ENCODE peak calls at places on chromosome 14, in six cellular contexts. X, H, Q, L, W and A are unnamed samples.

GRCh38 chr14:104262515-104263514 is 124.4 kb downstream of the KIF26A start:
- DNase-seq in X (no peak), H (no peak), Q (no peak), L (no peak), W (peak), A (no peak)

GRCh38 chr14:94394594-94395305 is 6.3 kb upstream of the SERPINA1 start:
- DNase-seq in X (peak), H (no peak), Q (peak), L (peak), W (no peak), A (no peak)

GRCh38 chr14:29757188-29757680 is 170.4 kb downstream of the PRKD1 start:
- DNase-seq in X (no peak), H (no peak), Q (no peak), L (no peak), W (no peak), A (no peak)

GRCh38 chr14:33229269-33229924 is 290.7 kb downstream of the NPAS3 start:
- DNase-seq in X (no peak), H (peak), Q (no peak), L (no peak), W (no peak), A (no peak)

GRCh38 chr14:95698287-95698686 is 12.1 kb downstream of the TCL1B start:
- DNase-seq in X (no peak), H (no peak), Q (no peak), L (no peak), W (no peak), A (no peak)

GRCh38 chr14:64950889-64951288 is 8.3 kb upstream of the GPX2 start:
- DNase-seq in X (no peak), H (no peak), Q (no peak), L (no peak), W (no peak), A (no peak)

GRCh38 chr14:64580451-64580850 is 30.7 kb downstream of the PPP1R36 start:
- DNase-seq in X (peak), H (no peak), Q (peak), L (no peak), W (no peak), A (no peak)

GRCh38 chr14:85531594-85532391 is 1.8 kb downstream of the FLRT2 start:
- DNase-seq in X (peak), H (no peak), Q (peak), L (no peak), W (peak), A (peak)

GRCh38 chr14:85948163-85948562 is 418.2 kb downstream of the FLRT2 start:
- DNase-seq in X (no peak), H (no peak), Q (no peak), L (no peak), W (no peak), A (no peak)

GRCh38 chr14:48331421-48331820 is 656.0 kb upstream of the MDGA2 start:
- DNase-seq in X (no peak), H (no peak), Q (peak), L (no peak), W (no peak), A (no peak)

GRCh38 chr14:103330536-103330935 is 3.5 kb upstream of the EIF5 start:
- DNase-seq in X (no peak), H (no peak), Q (no peak), L (no peak), W (no peak), A (no peak)

GRCh38 chr14:51962678-51963077 is 26.7 kb upstream of the RTRAF start:
- DNase-seq in X (peak), H (no peak), Q (peak), L (no peak), W (no peak), A (no peak)

GRCh38 chr14:101025131-101025530 is 121.6 kb upstream of the RTL1 start:
- DNase-seq in X (no peak), H (no peak), Q (no peak), L (no peak), W (no peak), A (no peak)

GRCh38 chr14:99945732-99946651 is 119.2 kb upstream of the EVL start:
- DNase-seq in X (no peak), H (no peak), Q (peak), L (peak), W (no peak), A (no peak)

GRCh38 chr14:106436310-106436905 is 910.0 kb downstream of the TMEM121 start:
- DNase-seq in X (no peak), H (peak), Q (no peak), L (peak), W (no peak), A (no peak)

GRCh38 chr14:67943947-67944346 is 124.4 kb downstream of the RAD51B start:
- DNase-seq in X (peak), H (peak), Q (peak), L (peak), W (peak), A (peak)

GRCh38 chr14:53327716-53328115 is 174.6 kb upstream of the DDHD1 start:
- DNase-seq in X (peak), H (no peak), Q (peak), L (no peak), W (no peak), A (no peak)

GRCh38 chr14:73467377-73467776 is 9.0 kb upstream of the NUMB start:
- DNase-seq in X (no peak), H (no peak), Q (peak), L (peak), W (no peak), A (no peak)

GRCh38 chr14:100552524-100553125 is 34.6 kb downstream of the BEGAIN start:
- DNase-seq in X (no peak), H (no peak), Q (no peak), L (no peak), W (no peak), A (no peak)

GRCh38 chr14:91108941-91109611 is 4.8 kb upstream of the DGLUCY start:
- DNase-seq in X (peak), H (peak), Q (no peak), L (peak), W (no peak), A (peak)

GRCh38 chr14:64113279-64113678 is 180.9 kb downstream of the ESR2 start:
- DNase-seq in X (no peak), H (peak), Q (no peak), L (no peak), W (no peak), A (no peak)

GRCh38 chr14:54727929-54728328 is 161.0 kb downstream of the SAMD4A start:
- DNase-seq in X (peak), H (no peak), Q (no peak), L (no peak), W (no peak), A (no peak)

GRCh38 chr14:98210045-98210678 is 1061.8 kb downstream of the BCL11B start:
- DNase-seq in X (no peak), H (no peak), Q (no peak), L (peak), W (no peak), A (no peak)

GRCh38 chr14:78805586-78805985 is 635.4 kb downstream of the NRXN3 start:
- DNase-seq in X (no peak), H (no peak), Q (no peak), L (no peak), W (no peak), A (no peak)

GRCh38 chr14:55547650-55548315 is 32.2 kb upstream of the KTN1 start:
- DNase-seq in X (no peak), H (no peak), Q (no peak), L (no peak), W (no peak), A (no peak)